ENCODE peak calls at places on chromosomes 11 and 22, in six cellular contexts. A is nephron progenitor cell, D is GM12878, I is fibroblast of lung, R is lung, Q is bronchial epithelial cell. S is an unnamed sample.
A peak's percentile ranks its signal among the peaks of the same experiment; 100 is the strongest.

GRCh38 chr11:64341429-64341828 is 1.4 kb downstream of the CCDC88B start:
- DNase-seq in A (no peak), D (no peak), I (no peak), R (no peak), Q (no peak), S (no peak)

GRCh38 chr11:73393479-73394415 is 17.5 kb downstream of the RELT start:
- DNase-seq in A (peak; percentile 80), D (no peak), I (peak; percentile 82), R (peak; percentile 76), Q (peak; percentile 69), S (peak; percentile 85)

GRCh38 chr11:82191690-82192089 is 542.0 kb downstream of the FAM181B start:
- DNase-seq in A (no peak), D (no peak), I (no peak), R (no peak), Q (no peak), S (no peak)

GRCh38 chr11:26721967-26722366 is at the start of gene SLC5A12:
- DNase-seq in A (no peak), D (no peak), I (no peak), R (no peak), Q (no peak), S (no peak)

GRCh38 chr11:73012121-73012863 is 129.8 kb downstream of the FCHSD2 start:
- DNase-seq in A (no peak), D (no peak), I (peak; percentile 20), R (no peak), Q (peak; percentile 39), S (no peak)

GRCh38 chr11:107821199-107821926 is 37.2 kb downstream of the SLC35F2 start:
- DNase-seq in A (no peak), D (no peak), I (peak; percentile 38), R (no peak), Q (no peak), S (peak; percentile 25)

GRCh38 chr11:69075421-69076128 is 26.8 kb downstream of the TPCN2 start:
- DNase-seq in A (no peak), D (no peak), I (peak; percentile 99), R (peak; percentile 43), Q (no peak), S (peak; percentile 99)

GRCh38 chr11:8701891-8702597 is 19.5 kb downstream of the RPL27A start:
- DNase-seq in A (no peak), D (no peak), I (no peak), R (no peak), Q (no peak), S (no peak)

GRCh38 chr11:1478011-1478410 is 8.6 kb downstream of the MOB2 start:
- DNase-seq in A (no peak), D (no peak), I (no peak), R (no peak), Q (no peak), S (no peak)

GRCh38 chr11:32473282-32473909 is 38.1 kb upstream of the WT1 start:
- DNase-seq in A (no peak), D (no peak), I (no peak), R (no peak), Q (no peak), S (no peak)

GRCh38 chr11:34299284-34299961 is 58.4 kb downstream of the ABTB2 start:
- DNase-seq in A (no peak), D (no peak), I (no peak), R (no peak), Q (no peak), S (no peak)

GRCh38 chr22:36728505-36728904 is 25.0 kb upstream of the CACNG2 start:
- DNase-seq in A (no peak), D (no peak), I (no peak), R (no peak), Q (no peak), S (no peak)

GRCh38 chr22:50059185-50059880 is 1.2 kb upstream of the TTLL8 start:
- DNase-seq in A (peak; percentile 74), D (no peak), I (peak; percentile 58), R (no peak), Q (no peak), S (peak; percentile 43)

GRCh38 chr11:44120169-44120568 is 24.7 kb downstream of the EXT2 start:
- DNase-seq in A (no peak), D (no peak), I (peak; percentile 10), R (no peak), Q (peak; percentile 18), S (no peak)

GRCh38 chr11:104891135-104891534 is 7.1 kb downstream of the CASP12 start:
- DNase-seq in A (no peak), D (no peak), I (no peak), R (no peak), Q (no peak), S (no peak)

GRCh38 chr11:117916956-117917355 is 12.2 kb downstream of the TMPRSS13 start:
- DNase-seq in A (no peak), D (no peak), I (no peak), R (no peak), Q (no peak), S (no peak)

GRCh38 chr11:133948711-133949110 is 8.1 kb downstream of the IGSF9B start:
- DNase-seq in A (no peak), D (no peak), I (no peak), R (no peak), Q (no peak), S (no peak)

GRCh38 chr22:35863432-35863831 is 145.8 kb downstream of the APOL5 start:
- DNase-seq in A (no peak), D (no peak), I (no peak), R (no peak), Q (no peak), S (no peak)

GRCh38 chr22:48428556-48429371 is 1398.9 kb downstream of the BRD1 start:
- DNase-seq in A (no peak), D (no peak), I (no peak), R (no peak), Q (no peak), S (no peak)

GRCh38 chr11:57527056-57527631 is 3.4 kb downstream of the TIMM10 start:
- DNase-seq in A (peak; percentile 89), D (no peak), I (peak; percentile 71), R (peak; percentile 75), Q (peak; percentile 47), S (peak; percentile 75)
- TF ChIP-seq CTCF in A (peak; percentile 97), D (peak; percentile 96), I (peak; percentile 96), R (peak; percentile 97), Q (peak; percentile 75), S (peak; percentile 92)

DNA sequence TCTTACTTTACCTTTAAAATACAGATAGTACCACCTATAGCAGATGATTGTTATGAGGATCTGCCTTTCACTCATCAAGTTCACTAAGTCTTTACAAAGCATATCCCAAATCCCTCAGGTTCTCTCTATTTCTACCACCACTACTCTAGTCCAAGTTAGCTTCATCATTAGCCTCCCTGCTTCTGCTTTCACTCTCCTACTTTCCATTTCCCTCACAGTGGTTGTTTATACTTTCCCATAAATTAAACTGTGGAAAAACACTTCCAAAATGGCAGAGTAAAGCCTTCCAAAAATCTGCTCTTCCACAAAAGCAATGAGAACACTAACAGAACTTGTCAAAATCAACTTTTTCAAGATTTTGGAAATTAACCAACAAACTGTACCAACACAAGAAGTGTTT is 71.9 kb downstream of the TTC28 start:
- DNase-seq in A (no peak), D (no peak), I (peak; percentile 86), R (no peak), Q (no peak), S (no peak)
- TF ChIP-seq CTCF in A (no peak), D (no peak), I (no peak), R (no peak), Q (no peak), S (no peak)

GRCh38 chr22:20972014-20972797 is 5.2 kb downstream of the AIFM3 start:
- DNase-seq in A (no peak), D (no peak), I (no peak), R (no peak), Q (no peak), S (no peak)
- TF ChIP-seq CTCF in A (no peak), D (no peak), I (no peak), R (no peak), Q (no peak), S (no peak)

GRCh38 chr11:120139316-120140069 is 1.6 kb upstream of the TRIM29 start:
- DNase-seq in A (no peak), D (no peak), I (no peak), R (no peak), Q (no peak), S (no peak)

GRCh38 chr11:120135838-120136237 is 2.1 kb downstream of the TRIM29 start:
- DNase-seq in A (no peak), D (no peak), I (no peak), R (no peak), Q (peak; percentile 87), S (no peak)

GRCh38 chr11:120137187-120137610 is 714 bp downstream of the TRIM29 start:
- DNase-seq in A (no peak), D (no peak), I (no peak), R (peak; percentile 27), Q (no peak), S (no peak)

GRCh38 chr11:120136356-120136755 is 1.6 kb downstream of the TRIM29 start:
- DNase-seq in A (no peak), D (no peak), I (no peak), R (peak; percentile 21), Q (no peak), S (no peak)

GRCh38 chr11:120137611-120138521 is at the start of gene TRIM29:
- DNase-seq in A (no peak), D (no peak), I (no peak), R (peak; percentile 33), Q (peak; percentile 89), S (no peak)
- TF ChIP-seq CTCF in A (no peak), D (no peak), I (no peak), R (no peak), Q (peak; percentile 64), S (no peak)

DNA sequence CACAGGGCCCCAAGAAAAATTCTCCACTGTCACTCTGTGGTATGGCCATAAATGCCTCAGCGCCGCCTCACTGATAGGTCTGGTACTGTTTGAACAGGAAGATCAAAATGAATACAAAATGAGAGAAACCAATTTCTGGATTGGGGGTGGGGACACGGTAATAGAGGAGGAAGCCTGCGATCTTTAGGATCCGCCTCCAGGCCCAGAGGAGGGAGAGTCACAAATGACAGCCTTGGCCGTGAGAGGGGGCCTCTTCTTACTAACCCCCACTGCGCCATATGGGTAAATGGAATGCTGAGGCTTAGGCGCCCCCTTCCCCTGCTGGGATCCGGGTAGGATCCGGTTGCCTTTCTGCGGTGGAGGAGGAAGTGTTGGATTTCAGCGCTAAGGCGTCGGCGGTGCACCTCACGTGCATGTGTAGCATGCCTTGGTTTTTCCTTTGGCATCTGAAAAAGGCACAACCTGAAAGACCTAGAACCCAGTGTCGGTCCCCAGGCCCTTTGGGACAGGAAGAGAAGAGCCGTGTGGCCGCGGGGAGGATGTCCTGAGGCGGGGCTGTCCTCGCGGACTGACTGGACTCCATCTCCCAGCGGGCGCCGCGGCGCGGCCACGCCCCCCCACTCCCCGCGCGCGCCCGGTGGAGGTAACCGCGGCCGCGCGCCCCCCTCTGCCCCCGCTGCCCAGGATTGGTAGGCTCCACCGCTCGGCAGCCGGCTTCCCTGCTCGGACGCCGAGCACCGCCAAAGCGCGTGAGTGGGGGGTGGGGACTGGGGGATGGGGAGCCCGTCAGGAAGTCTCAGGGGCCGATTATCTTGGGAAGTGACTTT is 718 bp upstream of the MADD start:
- DNase-seq in A (peak; percentile 88), D (no peak), I (peak; percentile 86), R (peak; percentile 86), Q (peak; percentile 60), S (peak; percentile 79)
- TF ChIP-seq CTCF in A (no peak), D (no peak), I (peak; percentile 31), R (no peak), Q (no peak), S (peak; percentile 25)

GRCh38 chr11:22778642-22779041 is 51.0 kb downstream of the SVIP start:
- DNase-seq in A (no peak), D (no peak), I (no peak), R (no peak), Q (peak; percentile 27), S (no peak)
- TF ChIP-seq CTCF in A (no peak), D (peak; percentile 38), I (no peak), R (no peak), Q (no peak), S (no peak)

S was measured in fibroblast of the aortic adventitia.